ENCODE peak calls at places on chromosome 5, in seven cellular contexts. J is right atrium auricular region, S is ACHN, F is SK-N-SH, V is foreskin fibroblast, P is ELF-1, B is midbrain. M is an unnamed sample.

GRCh38 chr5:100901851-100902341 is 1.2 kb downstream of the ST8SIA4 start:
- DNase-seq in S (peak), F (no peak), J (peak), P (peak), B (peak), V (peak), M (peak)

GRCh38 chr5:115661156-115661555 is 35.3 kb upstream of the TMED7 start:
- DNase-seq in J (no peak), F (no peak), S (no peak), V (peak), B (no peak), P (no peak), M (no peak)

GRCh38 chr5:148163345-148163744 is 5.0 kb upstream of the SPINK14 start:
- DNase-seq in J (no peak), F (no peak), V (no peak), S (no peak), P (no peak), B (no peak), M (no peak)

GRCh38 chr5:64790210-64790609 is 21.5 kb downstream of the CWC27 start:
- DNase-seq in J (no peak), F (no peak), B (no peak), S (no peak), P (no peak), V (peak), M (no peak)

GRCh38 chr5:55897905-55898304 is 46.7 kb downstream of the IL31RA start:
- DNase-seq in V (peak), B (no peak), F (peak), J (no peak), S (no peak), P (peak), M (no peak)

GRCh38 chr5:157558089-157558595 is 17.4 kb downstream of the ADAM19 start:
- DNase-seq in S (peak), V (peak), F (no peak), B (no peak), P (no peak), J (no peak), M (no peak)

GRCh38 chr5:36305571-36306326 is 4.0 kb upstream of the RANBP3L start:
- DNase-seq in S (peak), J (no peak), V (peak), B (peak), F (peak), P (peak), M (no peak)

GRCh38 chr5:134053840-134054338 is 49.1 kb upstream of the VDAC1 start:
- DNase-seq in V (peak), J (no peak), S (no peak), F (no peak), B (no peak), P (no peak), M (no peak)

GRCh38 chr5:137141779-137142178 is 357.3 kb downstream of the SPOCK1 start:
- DNase-seq in P (no peak), J (no peak), S (no peak), V (peak), F (no peak), B (no peak), M (no peak)

GRCh38 chr5:176743136-176743827 is 67.1 kb upstream of the UNC5A start:
- DNase-seq in B (peak), S (no peak), J (peak), P (no peak), F (peak), V (no peak), M (no peak)

GRCh38 chr5:172455087-172455381 is 709 bp upstream of the SH3PXD2B start:
- DNase-seq in V (no peak), P (peak), J (no peak), F (no peak), S (no peak), B (no peak), M (no peak)

GRCh38 chr5:76831108-76831447 is 12.2 kb downstream of the F2RL1 start:
- DNase-seq in B (no peak), P (peak), V (peak), S (peak), J (no peak), F (no peak), M (no peak)

GRCh38 chr5:88785396-88786216 is 97.4 kb downstream of the MEF2C start:
- DNase-seq in B (peak), F (no peak), S (peak), J (no peak), P (peak), V (peak), M (no peak)

GRCh38 chr5:132258102-132259060 is 885 bp downstream of the PDLIM4 start:
- DNase-seq in J (peak), P (no peak), B (no peak), F (peak), V (peak), S (peak), M (no peak)

M was measured in effector memory CD4-positive, alpha-beta T cell.